ENCODE peak calls at places on chromosomes 11 and 22, in six cellular contexts. Q is pancreas, N is AG04450, L is cardiac fibroblast, W is cardiac muscle cell, K is astrocyte of the spinal cord. Z is an unnamed sample.

GRCh38 chr11:126930100-126930841 is 70.3 kb downstream of the KIRREL3 start:
- DNase-seq in L (no peak), K (peak), W (no peak), Q (no peak), N (no peak), Z (no peak)

GRCh38 chr11:19526119-19526518 is 186.5 kb upstream of the NAV2 start:
- DNase-seq in W (no peak), L (peak), N (no peak), K (no peak), Q (no peak), Z (no peak)

GRCh38 chr22:38505595-38506117 is 455 bp downstream of the DDX17 start:
- DNase-seq in W (peak), N (no peak), Q (peak), K (peak), L (peak), Z (no peak)

GRCh38 chr22:23197836-23198235 is 17.5 kb downstream of the BCR start:
- DNase-seq in W (no peak), L (no peak), N (no peak), Q (no peak), K (no peak), Z (no peak)

GRCh38 chr11:118609380-118610219 is 2.2 kb downstream of the PHLDB1 start:
- DNase-seq in K (peak), L (peak), Q (no peak), N (no peak), W (no peak), Z (no peak)

GRCh38 chr22:20009018-20009482 is 7.6 kb downstream of the ARVCF start:
- DNase-seq in W (no peak), K (no peak), Q (no peak), N (no peak), L (no peak), Z (no peak)

GRCh38 chr22:26642465-26643367 is 14.7 kb upstream of the MIAT start:
- DNase-seq in N (no peak), W (no peak), Q (no peak), K (peak), L (peak), Z (no peak)

GRCh38 chr11:57904369-57904768 is 119.3 kb upstream of the OR9Q1 start:
- DNase-seq in K (no peak), L (no peak), W (no peak), Q (no peak), N (no peak), Z (no peak)

GRCh38 chr22:50621491-50621880 is 6.5 kb downstream of the ARSA start:
- DNase-seq in K (no peak), L (no peak), N (no peak), Q (no peak), W (no peak), Z (no peak)

GRCh38 chr11:12110714-12111481 is 508 bp downstream of the MICAL2 start:
- DNase-seq in K (peak), L (peak), N (no peak), W (peak), Q (peak), Z (no peak)

GRCh38 chr11:130190371-130190881 is 30.8 kb downstream of the ST14 start:
- DNase-seq in N (no peak), Q (no peak), L (no peak), W (no peak), K (no peak), Z (no peak)

GRCh38 chr22:25113316-25113721 is 86.3 kb upstream of the CRYBB3 start:
- DNase-seq in Q (no peak), L (no peak), N (no peak), W (no peak), K (no peak), Z (no peak)

GRCh38 chr22:50622723-50623327 is 5.1 kb downstream of the ARSA start:
- DNase-seq in N (no peak), K (no peak), Q (peak), L (no peak), W (no peak), Z (no peak)

DNA sequence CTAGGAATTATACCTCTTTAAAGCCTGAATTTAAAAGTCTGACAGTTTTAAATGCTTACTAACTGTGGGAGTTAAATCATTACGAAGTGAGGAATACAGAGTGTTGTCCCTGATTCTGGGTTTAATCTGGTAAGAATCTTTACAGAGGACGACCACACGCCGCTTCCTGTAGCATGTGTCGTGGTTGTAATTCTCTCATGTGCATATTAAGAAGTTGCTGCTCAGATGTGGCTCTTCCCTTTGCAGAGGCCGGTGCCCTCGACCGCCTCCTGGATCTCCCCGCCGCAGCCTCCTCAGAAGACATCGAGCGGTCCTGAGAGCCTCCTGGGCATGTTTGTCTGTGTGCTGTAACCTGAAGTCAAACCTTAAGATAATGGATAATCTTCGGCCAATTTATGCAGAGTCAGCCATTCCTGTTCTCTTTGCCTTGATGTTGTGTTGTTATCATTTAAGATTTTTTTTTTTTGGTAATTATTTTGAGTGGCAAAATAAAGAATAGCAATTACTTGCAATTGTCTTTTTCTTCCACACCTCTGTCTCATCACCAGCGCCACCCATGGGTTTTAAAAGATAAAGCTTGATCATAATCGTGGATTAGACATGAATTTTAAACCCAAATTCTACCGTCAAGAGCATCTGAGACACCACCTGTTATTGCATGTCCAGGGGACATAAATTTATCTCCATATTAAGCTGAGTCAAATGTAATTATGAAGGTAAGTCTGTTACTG is 6.5 kb downstream of the GAL start:
- DNase-seq in N (no peak), L (no peak), Q (no peak), W (no peak), K (no peak), Z (no peak)
- TF ChIP-seq CTCF in N (no peak), L (no peak), Q (no peak), W (no peak), K (no peak), Z (no peak)

GRCh38 chr11:66314186-66314501 is 2.7 kb downstream of the CD248 start:
- DNase-seq in L (no peak), K (no peak), W (no peak), N (no peak), Q (no peak), Z (no peak)
- H3K4me3 ChIP-seq in L (peak), K (peak), W (no peak), N (peak), Q (no peak), Z (peak)

GRCh38 chr11:72646024-72646423 is 28.2 kb downstream of the PDE2A start:
- DNase-seq in K (no peak), Q (no peak), L (no peak), W (no peak), N (no peak), Z (no peak)
- TF ChIP-seq CTCF in K (no peak), Q (no peak), L (no peak), W (no peak), N (no peak), Z (no peak)

GRCh38 chr11:46339816-46340215 is 7.4 kb upstream of the DGKZ start:
- DNase-seq in L (no peak), N (no peak), K (no peak), W (peak), Q (no peak), Z (no peak)
- H3K4me3 ChIP-seq in L (no peak), N (no peak), K (no peak), W (no peak), Q (no peak), Z (no peak)

DNA sequence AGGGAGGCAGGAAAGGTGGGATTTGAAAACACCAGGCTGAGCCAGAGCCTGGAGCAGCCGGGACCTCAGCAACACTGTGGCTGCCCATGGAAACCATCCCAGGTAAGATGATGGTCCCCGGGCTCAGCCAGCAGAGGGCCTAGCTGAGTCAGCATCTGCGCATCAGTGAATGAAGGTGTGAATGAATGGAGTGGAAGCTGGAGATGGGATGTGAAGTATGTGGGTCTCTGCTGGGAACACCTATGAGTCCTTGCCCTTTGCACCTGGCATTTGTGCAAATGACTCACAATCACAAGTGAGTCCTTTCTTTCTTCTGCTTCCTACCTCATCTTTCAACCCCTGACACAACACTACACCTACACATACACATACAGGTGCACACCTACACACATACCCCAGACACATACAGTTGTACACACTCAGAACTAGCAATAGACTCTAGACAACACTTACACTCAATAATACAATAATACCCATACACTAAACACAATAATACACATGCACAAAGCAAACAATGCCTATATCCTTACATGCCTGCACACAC is 62.8 kb upstream of the PRDM11 start:
- DNase-seq in L (no peak), Q (no peak), W (peak), N (no peak), K (no peak), Z (no peak)
- TF ChIP-seq CTCF in L (peak), Q (no peak), W (peak), N (peak), K (peak), Z (peak)